ENCODE peak calls at places on chromosomes 16 and 17, in five cellular contexts. One of them, this sample, is unnamed.

GRCh38 chr16:48895142-48895541 is 285.2 kb upstream of the N4BP1 start:
- DNase-seq in epithelial cell of prostate: no peak
- DNase-seq in HCT116: no peak
- DNase-seq in tibial nerve: no peak
- DNase-seq in left ventricle myocardium inferior: no peak
- DNase-seq in this sample: no peak

GRCh38 chr17:79005063-79005861 is 4.3 kb downstream of the CANT1 start:
- DNase-seq in epithelial cell of prostate: no peak
- DNase-seq in HCT116: no peak
- DNase-seq in tibial nerve: no peak
- DNase-seq in left ventricle myocardium inferior: no peak
- DNase-seq in this sample: no peak

GRCh38 chr17:38586788-38587187 is 19.0 kb downstream of the SRCIN1 start:
- DNase-seq in epithelial cell of prostate: no peak
- DNase-seq in HCT116: no peak
- DNase-seq in tibial nerve: no peak
- DNase-seq in left ventricle myocardium inferior: no peak
- DNase-seq in this sample: no peak

GRCh38 chr16:84088695-84089395 is 27.9 kb downstream of the MBTPS1 start:
- DNase-seq in epithelial cell of prostate: no peak
- DNase-seq in HCT116: no peak
- DNase-seq in tibial nerve: no peak
- DNase-seq in left ventricle myocardium inferior: peak; percentile 69
- DNase-seq in this sample: peak; percentile 47

GRCh38 chr17:27760069-27760885 is 40.1 kb downstream of the NOS2 start:
- DNase-seq in epithelial cell of prostate: no peak
- DNase-seq in HCT116: peak; percentile 24
- DNase-seq in tibial nerve: peak; percentile 80
- DNase-seq in left ventricle myocardium inferior: peak; percentile 70
- DNase-seq in this sample: peak; percentile 58

GRCh38 chr17:37274432-37274831 is 101.4 kb upstream of the C17orf78 start:
- DNase-seq in epithelial cell of prostate: no peak
- DNase-seq in HCT116: no peak
- DNase-seq in tibial nerve: no peak
- DNase-seq in left ventricle myocardium inferior: no peak
- DNase-seq in this sample: no peak

GRCh38 chr17:44354582-44355309 is 8.9 kb downstream of the FAM171A2 start:
- DNase-seq in epithelial cell of prostate: no peak
- DNase-seq in HCT116: no peak
- DNase-seq in tibial nerve: no peak
- DNase-seq in left ventricle myocardium inferior: peak; percentile 60
- DNase-seq in this sample: no peak

GRCh38 chr17:12659500-12659899 is 6.2 kb upstream of the MYOCD start:
- DNase-seq in epithelial cell of prostate: peak; percentile 16
- DNase-seq in HCT116: no peak
- DNase-seq in tibial nerve: no peak
- DNase-seq in left ventricle myocardium inferior: no peak
- DNase-seq in this sample: no peak

GRCh38 chr17:19404264-19404663 is 6.8 kb upstream of the RNF112 start:
- DNase-seq in epithelial cell of prostate: no peak
- DNase-seq in HCT116: no peak
- DNase-seq in tibial nerve: no peak
- DNase-seq in left ventricle myocardium inferior: no peak
- DNase-seq in this sample: no peak

GRCh38 chr16:1812732-1813163 is 13.9 kb downstream of the HAGH start:
- DNase-seq in epithelial cell of prostate: peak; percentile 26
- DNase-seq in HCT116: peak; percentile 47
- DNase-seq in tibial nerve: no peak
- DNase-seq in left ventricle myocardium inferior: peak; percentile 75
- DNase-seq in this sample: peak; percentile 62

GRCh38 chr17:49624896-49625295 is 49.2 kb downstream of the NXPH3 start:
- DNase-seq in epithelial cell of prostate: no peak
- DNase-seq in HCT116: no peak
- DNase-seq in tibial nerve: no peak
- DNase-seq in left ventricle myocardium inferior: no peak
- DNase-seq in this sample: no peak

GRCh38 chr16:55730115-55730514 is 74.3 kb downstream of the SLC6A2 start:
- DNase-seq in epithelial cell of prostate: no peak
- DNase-seq in HCT116: no peak
- DNase-seq in tibial nerve: no peak
- DNase-seq in left ventricle myocardium inferior: no peak
- DNase-seq in this sample: no peak

DNA sequence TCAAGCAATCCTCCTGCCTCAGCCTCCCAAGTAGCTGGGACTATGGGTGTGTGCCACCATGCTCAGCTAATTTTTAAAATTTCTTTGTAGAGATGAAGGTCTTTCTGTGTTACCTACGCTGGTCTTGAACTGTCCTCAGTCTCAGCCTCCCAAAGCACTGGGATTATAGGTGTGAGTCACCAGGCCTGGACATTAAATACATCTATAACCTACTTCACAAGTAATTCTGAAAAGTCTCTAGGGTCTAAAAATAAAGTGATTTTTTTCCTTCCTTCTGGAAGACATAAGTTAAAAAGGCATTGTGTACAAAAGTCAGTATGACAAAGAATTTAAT is 118.3 kb downstream of the PARN start:
- DNase-seq in epithelial cell of prostate: no peak
- DNase-seq in HCT116: no peak
- DNase-seq in tibial nerve: no peak
- DNase-seq in left ventricle myocardium inferior: no peak
- DNase-seq in this sample: no peak
- H3K27ac ChIP-seq in epithelial cell of prostate: peak overlapping the region; percentile 92
- H3K27ac ChIP-seq in HCT116: no peak overlapping the region
- H3K27ac ChIP-seq in tibial nerve: no peak overlapping the region
- H3K27ac ChIP-seq in left ventricle myocardium inferior: no peak overlapping the region
- H3K27ac ChIP-seq in this sample: no peak overlapping the region

GRCh38 chr17:35844547-35844946 is 24.1 kb downstream of the HEATR9 start:
- DNase-seq in epithelial cell of prostate: no peak
- DNase-seq in HCT116: no peak
- DNase-seq in tibial nerve: no peak
- DNase-seq in left ventricle myocardium inferior: no peak
- DNase-seq in this sample: no peak

GRCh38 chr17:35841505-35841904 is 27.2 kb downstream of the HEATR9 start:
- DNase-seq in epithelial cell of prostate: no peak
- DNase-seq in HCT116: no peak
- DNase-seq in tibial nerve: no peak
- DNase-seq in left ventricle myocardium inferior: no peak
- DNase-seq in this sample: no peak

GRCh38 chr17:35842239-35842638 is 26.5 kb downstream of the HEATR9 start:
- DNase-seq in epithelial cell of prostate: no peak
- DNase-seq in HCT116: no peak
- DNase-seq in tibial nerve: no peak
- DNase-seq in left ventricle myocardium inferior: no peak
- DNase-seq in this sample: no peak

GRCh38 chr17:35846055-35846809 is 22.5 kb downstream of the HEATR9 start:
- DNase-seq in epithelial cell of prostate: no peak
- DNase-seq in HCT116: no peak
- DNase-seq in tibial nerve: no peak
- DNase-seq in left ventricle myocardium inferior: no peak
- DNase-seq in this sample: no peak

DNA sequence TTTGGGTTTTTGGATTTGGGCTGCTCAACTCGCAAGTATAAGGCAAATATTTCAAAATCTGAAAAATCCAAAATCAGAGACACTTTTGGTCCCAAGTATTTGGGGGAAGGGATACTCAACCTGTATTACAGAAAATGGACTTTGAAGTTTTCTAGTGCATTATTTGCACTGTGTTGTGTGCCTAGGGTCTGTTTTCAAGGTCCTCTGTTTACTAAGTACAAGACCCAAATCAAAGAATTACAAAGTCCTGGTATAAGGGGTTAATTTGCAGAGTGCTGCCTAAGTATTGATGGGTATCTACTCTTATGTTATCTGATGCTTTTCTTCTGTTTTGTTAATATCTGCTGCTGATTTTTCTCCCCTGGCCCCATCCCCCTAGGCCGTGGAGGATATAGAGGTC is 25.0 kb downstream of the HEATR9 start:
- DNase-seq in epithelial cell of prostate: no peak
- DNase-seq in HCT116: no peak
- DNase-seq in tibial nerve: no peak
- DNase-seq in left ventricle myocardium inferior: no peak
- DNase-seq in this sample: no peak
- H3K27ac ChIP-seq in epithelial cell of prostate: no peak overlapping the region
- H3K27ac ChIP-seq in HCT116: no peak overlapping the region
- H3K27ac ChIP-seq in tibial nerve: no peak overlapping the region
- H3K27ac ChIP-seq in left ventricle myocardium inferior: no peak overlapping the region
- H3K27ac ChIP-seq in this sample: no peak overlapping the region

GRCh38 chr17:77697480-77698400 is 260.8 kb upstream of the TNRC6C start:
- DNase-seq in epithelial cell of prostate: no peak
- DNase-seq in HCT116: no peak
- DNase-seq in tibial nerve: no peak
- DNase-seq in left ventricle myocardium inferior: no peak
- DNase-seq in this sample: no peak
- H3K27ac ChIP-seq in epithelial cell of prostate: no peak overlapping the region
- H3K27ac ChIP-seq in HCT116: no peak overlapping the region
- H3K27ac ChIP-seq in tibial nerve: no peak overlapping the region
- H3K27ac ChIP-seq in left ventricle myocardium inferior: no peak overlapping the region
- H3K27ac ChIP-seq in this sample: no peak overlapping the region

GRCh38 chr16:53370827-53371226 is 63.4 kb upstream of the RBL2 start:
- DNase-seq in epithelial cell of prostate: no peak
- DNase-seq in HCT116: no peak
- DNase-seq in tibial nerve: no peak
- DNase-seq in left ventricle myocardium inferior: no peak
- DNase-seq in this sample: no peak

GRCh38 chr16:53372942-53373871 is 61.1 kb upstream of the RBL2 start:
- DNase-seq in epithelial cell of prostate: no peak
- DNase-seq in HCT116: peak; percentile 35
- DNase-seq in tibial nerve: no peak
- DNase-seq in left ventricle myocardium inferior: no peak
- DNase-seq in this sample: no peak

DNA sequence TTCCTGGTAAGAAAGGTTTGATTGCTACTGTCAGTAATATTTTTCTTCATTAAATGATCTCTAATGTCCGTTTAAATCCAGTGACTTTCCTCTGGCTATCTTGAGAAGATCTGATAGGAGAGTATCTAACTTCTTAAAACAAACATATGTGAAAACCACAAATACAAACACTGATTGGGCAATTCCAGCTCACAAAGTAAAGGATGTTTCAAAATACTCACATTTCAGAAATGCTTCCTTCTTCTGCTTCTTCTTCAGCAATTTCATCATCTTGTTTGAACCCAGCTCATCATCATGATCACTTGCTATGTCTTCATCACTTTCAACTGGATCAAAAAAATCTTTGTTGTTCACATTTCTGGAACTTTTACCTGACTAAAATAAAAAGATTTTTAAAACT is 64.3 kb upstream of the RBL2 start:
- DNase-seq in epithelial cell of prostate: no peak
- DNase-seq in HCT116: no peak
- DNase-seq in tibial nerve: no peak
- DNase-seq in left ventricle myocardium inferior: no peak
- DNase-seq in this sample: no peak
- H3K27ac ChIP-seq in epithelial cell of prostate: no peak overlapping the region
- H3K27ac ChIP-seq in HCT116: no peak overlapping the region
- H3K27ac ChIP-seq in tibial nerve: no peak overlapping the region
- H3K27ac ChIP-seq in left ventricle myocardium inferior: no peak overlapping the region
- H3K27ac ChIP-seq in this sample: no peak overlapping the region

DNA sequence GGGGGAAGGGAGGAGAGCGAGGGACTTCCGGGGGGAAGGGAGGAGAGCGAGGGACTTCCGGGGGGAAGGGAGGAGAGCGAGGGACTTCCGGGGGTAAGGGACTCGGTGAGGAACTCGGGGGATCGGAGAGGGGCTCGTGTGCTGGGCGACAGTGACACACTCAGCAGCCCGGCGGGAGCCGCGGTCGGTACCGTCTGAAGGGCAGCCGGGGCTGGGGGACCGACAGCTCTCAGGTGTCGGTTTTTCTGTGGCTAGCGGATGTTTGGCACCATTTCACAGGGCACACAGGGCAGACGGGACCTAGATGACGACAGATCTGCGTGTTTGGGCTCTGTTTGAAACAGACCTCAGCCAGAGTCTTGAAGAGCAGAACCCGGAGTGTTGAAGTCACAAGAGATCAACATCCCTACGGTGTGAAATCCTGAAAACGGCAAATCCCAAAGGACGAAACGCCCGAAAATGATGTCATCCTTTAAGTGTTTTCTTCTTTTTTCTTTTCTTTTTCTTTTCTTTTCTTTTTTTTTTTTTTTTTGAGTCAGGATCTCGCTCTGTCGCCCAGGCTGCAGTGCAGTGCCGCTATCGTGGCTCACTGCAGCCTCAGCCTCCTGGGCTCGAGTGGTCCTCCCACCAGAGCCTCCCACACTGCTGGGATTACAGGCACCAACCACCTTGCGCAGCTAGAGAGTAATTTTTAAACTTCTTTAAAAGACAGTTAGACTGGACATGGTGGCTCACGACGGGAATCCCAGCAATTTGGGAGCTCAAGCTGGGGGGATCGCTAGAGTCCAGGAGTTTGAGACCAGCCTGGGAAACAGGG is 23.9 kb downstream of the ZNF778 start:
- DNase-seq in epithelial cell of prostate: peak; percentile 10
- DNase-seq in HCT116: peak; percentile 79
- DNase-seq in tibial nerve: peak; percentile 66
- DNase-seq in left ventricle myocardium inferior: peak; percentile 63
- DNase-seq in this sample: peak; percentile 62
- H3K27ac ChIP-seq in epithelial cell of prostate: peak overlapping the region; percentile 81
- H3K27ac ChIP-seq in HCT116: peak overlapping the region; percentile 83
- H3K27ac ChIP-seq in tibial nerve: peak overlapping the region; percentile 99
- H3K27ac ChIP-seq in left ventricle myocardium inferior: peak overlapping the region; percentile 96
- H3K27ac ChIP-seq in this sample: peak overlapping the region; percentile 89

DNA sequence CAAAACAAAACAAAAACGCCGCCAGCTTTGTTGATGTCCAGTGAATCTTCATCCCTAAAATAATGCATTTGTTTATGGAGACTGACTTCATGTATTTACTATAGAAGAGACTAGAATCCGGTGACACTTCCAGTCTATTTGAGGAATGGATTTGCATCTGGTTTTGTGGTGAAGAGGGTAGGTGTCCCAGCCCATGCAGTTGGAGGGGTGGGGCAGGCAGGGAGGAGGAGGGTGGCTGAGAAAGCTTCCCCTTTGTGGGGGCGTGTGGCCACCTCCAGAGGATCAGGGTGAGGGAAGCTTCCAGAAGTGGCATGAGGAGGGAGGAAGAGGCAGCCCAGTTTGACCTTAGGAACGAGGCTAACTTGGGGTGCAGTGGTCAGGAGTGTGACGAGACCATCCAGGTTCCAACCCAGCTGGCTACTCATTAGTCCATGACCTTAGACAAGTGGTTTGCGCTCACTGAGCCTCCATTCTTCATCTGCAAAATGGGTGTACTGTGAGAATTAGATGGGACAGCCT is 69.5 kb downstream of the CMIP start:
- DNase-seq in epithelial cell of prostate: no peak
- DNase-seq in HCT116: no peak
- DNase-seq in tibial nerve: no peak
- DNase-seq in left ventricle myocardium inferior: no peak
- DNase-seq in this sample: no peak
- H3K27ac ChIP-seq in epithelial cell of prostate: peak overlapping the region; percentile 97
- H3K27ac ChIP-seq in HCT116: no peak overlapping the region
- H3K27ac ChIP-seq in tibial nerve: peak overlapping the region; percentile 30
- H3K27ac ChIP-seq in left ventricle myocardium inferior: peak overlapping the region; percentile 77
- H3K27ac ChIP-seq in this sample: no peak overlapping the region